ENCODE peak calls at places on chromosomes 5 and 9, in five cellular contexts. W is mammary epithelial cell, C is PC-3, I is HepG2, N is hepatocyte. S is an unnamed sample.

GRCh38 chr9:38172601-38173000 is 103.6 kb upstream of the SHB start:
- DNase-seq in W (no peak), C (no peak), I (no peak), N (no peak), S (no peak)

GRCh38 chr5:133273661-133274596 is 222.1 kb downstream of the HSPA4 start:
- DNase-seq in W (peak), C (peak), I (no peak), N (peak), S (peak)

GRCh38 chr5:127260686-127261085 is 29.9 kb upstream of the MEGF10 start:
- DNase-seq in W (no peak), C (no peak), I (no peak), N (no peak), S (no peak)

GRCh38 chr5:153714732-153715287 is 224.3 kb downstream of the GRIA1 start:
- DNase-seq in W (no peak), C (no peak), I (no peak), N (no peak), S (peak)

GRCh38 chr5:98975682-98976407 is 47.0 kb upstream of the CHD1 start:
- DNase-seq in W (no peak), C (no peak), I (no peak), N (no peak), S (no peak)

GRCh38 chr5:179765400-179765799 is 28.4 kb upstream of the LTC4S start:
- DNase-seq in W (peak), C (peak), I (no peak), N (peak), S (peak)

GRCh38 chr9:21434202-21435014 is 5.8 kb upstream of the IFNA1 start:
- DNase-seq in W (peak), C (peak), I (peak), N (peak), S (peak)

GRCh38 chr9:132986586-132986985 is 8.1 kb downstream of the GFI1B start:
- DNase-seq in W (no peak), C (no peak), I (no peak), N (no peak), S (no peak)

GRCh38 chr9:88657893-88658292 is 122.9 kb downstream of the NXNL2 start:
- DNase-seq in W (no peak), C (no peak), I (no peak), N (no peak), S (no peak)

GRCh38 chr5:41009228-41009627 is 61.9 kb downstream of the MROH2B start:
- DNase-seq in W (peak), C (peak), I (peak), N (no peak), S (no peak)

GRCh38 chr9:115326461-115326860 is 208.5 kb upstream of the TNC start:
- DNase-seq in W (no peak), C (no peak), I (no peak), N (no peak), S (no peak)

GRCh38 chr9:134127065-134127580 is 8.8 kb upstream of the WDR5 start:
- DNase-seq in W (no peak), C (no peak), I (no peak), N (no peak), S (no peak)

GRCh38 chr5:24539625-24540024 is 105.2 kb downstream of the CDH10 start:
- DNase-seq in W (no peak), C (peak), I (no peak), N (peak), S (no peak)

GRCh38 chr5:145925803-145926202 is 10.6 kb upstream of the SH3RF2 start:
- DNase-seq in W (peak), C (no peak), I (no peak), N (no peak), S (peak)

GRCh38 chr9:21709464-21710058 is 92.9 kb upstream of the MTAP start:
- DNase-seq in W (peak), C (peak), I (peak), N (peak), S (no peak)

GRCh38 chr5:151684690-151685361 is 1.9 kb downstream of the SPARC start:
- DNase-seq in W (peak), C (peak), I (no peak), N (peak), S (peak)

GRCh38 chr5:73764586-73764985 is 138.6 kb downstream of the ARHGEF28 start:
- DNase-seq in W (peak), C (peak), I (peak), N (no peak), S (peak)

GRCh38 chr5:41432481-41433253 is 77.7 kb downstream of the PLCXD3 start:
- DNase-seq in W (no peak), C (no peak), I (no peak), N (no peak), S (no peak)

GRCh38 chr9:83511051-83511450 is 27.1 kb downstream of the FRMD3 start:
- DNase-seq in W (peak), C (peak), I (no peak), N (no peak), S (peak)

GRCh38 chr9:100375677-100376076 is 22.9 kb upstream of the TEX10 start:
- DNase-seq in W (no peak), C (no peak), I (peak), N (peak), S (no peak)

GRCh38 chr9:38638881-38639576 is 18.6 kb upstream of the ANKRD18A start:
- DNase-seq in W (no peak), C (peak), I (no peak), N (no peak), S (no peak)

GRCh38 chr5:147534172-147534951 is 24.5 kb upstream of the DPYSL3 start:
- DNase-seq in W (no peak), C (no peak), I (no peak), N (no peak), S (peak)

GRCh38 chr5:130692766-130693165 is 472.3 kb downstream of the HINT1 start:
- DNase-seq in W (no peak), C (peak), I (no peak), N (no peak), S (no peak)

GRCh38 chr5:84603557-84604185 is 219.0 kb upstream of the EDIL3 start:
- DNase-seq in W (peak), C (peak), I (no peak), N (no peak), S (peak)

GRCh38 chr9:135330307-135330631 is 149.3 kb upstream of the PPP1R26 start:
- DNase-seq in W (no peak), C (no peak), I (no peak), N (no peak), S (no peak)

GRCh38 chr5:101838329-101838964 is 457.6 kb downstream of the SLCO4C1 start:
- DNase-seq in W (no peak), C (no peak), I (no peak), N (peak), S (peak)

GRCh38 chr5:59328801-59329296 is 564.7 kb downstream of the PDE4D start:
- DNase-seq in W (peak), C (no peak), I (no peak), N (peak), S (peak)

GRCh38 chr5:131635755-131636479 is 888 bp upstream of the RAPGEF6 start:
- DNase-seq in W (peak), C (no peak), I (no peak), N (peak), S (no peak)

GRCh38 chr9:92496401-92496800 is 14.1 kb upstream of the ASPN start:
- DNase-seq in W (no peak), C (no peak), I (no peak), N (no peak), S (peak)

GRCh38 chr5:83967417-83967816 is 246.8 kb upstream of the HAPLN1 start:
- DNase-seq in W (no peak), C (no peak), I (no peak), N (no peak), S (no peak)

GRCh38 chr9:137580209-137580957 is 1.7 kb upstream of the DPH7 start:
- DNase-seq in W (no peak), C (no peak), I (no peak), N (no peak), S (no peak)

GRCh38 chr5:92641031-92641962 is 939.7 kb downstream of the NR2F1-AS1 start:
- DNase-seq in W (peak), C (peak), I (peak), N (peak), S (peak)

GRCh38 chr9:109771796-109772525 is 8.0 kb upstream of the PALM2AKAP2 start:
- DNase-seq in W (no peak), C (no peak), I (no peak), N (peak), S (peak)

GRCh38 chr9:109482391-109482916 is 15.7 kb downstream of the PTPN3 start:
- DNase-seq in W (no peak), C (no peak), I (no peak), N (no peak), S (peak)

GRCh38 chr5:150438873-150439546 is 10.5 kb downstream of the RPS14 start:
- DNase-seq in W (no peak), C (peak), I (peak), N (peak), S (no peak)

GRCh38 chr9:89011683-89012082 is 20.4 kb downstream of the S1PR3 start:
- DNase-seq in W (peak), C (no peak), I (no peak), N (no peak), S (no peak)

GRCh38 chr9:133113163-133113927 is 7.7 kb downstream of the RALGDS start:
- DNase-seq in W (no peak), C (no peak), I (no peak), N (no peak), S (peak)

GRCh38 chr5:156218364-156219158 is 108.4 kb upstream of the SGCD start:
- DNase-seq in W (no peak), C (no peak), I (no peak), N (no peak), S (no peak)

GRCh38 chr9:124964056-124964455 is 23.2 kb upstream of the GOLGA1 start:
- DNase-seq in W (no peak), C (no peak), I (no peak), N (no peak), S (no peak)

GRCh38 chr9:131562032-131562959 is 17.0 kb downstream of the PRRT1B start:
- DNase-seq in W (peak), C (peak), I (peak), N (no peak), S (peak)

GRCh38 chr5:172186114-172186695 is 1.8 kb downstream of the STK10 start:
- DNase-seq in W (no peak), C (no peak), I (no peak), N (no peak), S (no peak)
- H3K4me2 ChIP-seq in W (peak), C (peak), I (peak), N (peak), S (peak)

DNA sequence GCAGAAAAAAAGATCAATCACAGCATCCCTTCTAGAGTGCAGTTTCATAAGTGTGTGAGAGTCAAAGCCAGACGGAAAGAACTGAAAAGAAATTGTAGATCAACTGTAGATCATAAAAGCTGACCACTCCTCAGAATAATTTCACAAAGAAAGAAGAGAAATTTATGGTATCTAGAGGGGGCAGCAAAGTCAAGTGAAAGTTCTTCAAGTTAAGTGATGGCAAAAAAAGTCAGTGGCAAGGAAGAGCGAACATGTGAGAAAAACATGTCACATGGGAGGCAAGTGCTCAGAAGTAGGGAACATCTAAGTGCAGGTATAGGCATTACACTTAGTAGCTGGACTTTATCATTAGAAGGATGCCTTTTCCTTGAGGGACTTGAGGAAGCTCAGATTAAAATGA is 245.1 kb upstream of the ISL1 start:
- DNase-seq in W (no peak), C (no peak), I (no peak), N (no peak), S (no peak)
- TF ChIP-seq CTCF in W (no peak), C (no peak), I (no peak), N (no peak), S (no peak)

GRCh38 chr9:34592895-34593601 is 3.5 kb upstream of the CNTFR start:
- DNase-seq in W (no peak), C (peak), I (no peak), N (peak), S (no peak)
- TF ChIP-seq EZH2 in W (peak), C (no peak), I (no peak), N (no peak), S (peak)

DNA sequence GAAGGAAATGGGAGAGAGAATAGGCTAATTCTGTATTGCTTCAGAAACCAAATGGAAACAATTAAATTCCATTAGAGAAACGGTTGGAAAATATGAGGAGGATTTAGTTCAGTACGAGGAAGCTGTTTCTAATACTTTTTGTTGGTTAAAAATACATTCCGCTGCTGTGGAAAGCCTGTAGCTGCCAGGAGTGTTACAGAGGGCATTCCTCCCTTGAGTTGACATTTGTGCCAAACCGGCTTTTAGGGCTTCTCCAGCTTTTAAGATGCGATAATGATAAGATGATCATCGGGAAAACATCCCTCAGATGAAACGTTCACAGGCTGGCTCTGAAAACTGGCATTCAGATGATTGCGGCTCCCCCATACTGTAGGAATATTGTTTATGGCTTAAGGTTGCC is 97.9 kb upstream of the ERBIN start:
- DNase-seq in W (no peak), C (no peak), I (no peak), N (no peak), S (peak)
- H3K4me2 ChIP-seq in W (no peak), C (no peak), I (no peak), N (peak), S (no peak)

GRCh38 chr9:72807765-72808445 is 144.9 kb downstream of the ALDH1A1 start:
- DNase-seq in W (peak), C (peak), I (peak), N (no peak), S (no peak)
- TF ChIP-seq CTCF in W (no peak), C (peak), I (peak), N (peak), S (peak)

GRCh38 chr5:54981928-54982327 is 3.5 kb downstream of the ESM1 start:
- DNase-seq in W (no peak), C (no peak), I (no peak), N (no peak), S (no peak)

GRCh38 chr5:54988218-54988617 is 2.8 kb upstream of the ESM1 start:
- DNase-seq in W (no peak), C (no peak), I (no peak), N (no peak), S (no peak)

GRCh38 chr5:54988817-54989216 is 3.4 kb upstream of the ESM1 start:
- DNase-seq in W (no peak), C (no peak), I (no peak), N (no peak), S (no peak)

GRCh38 chr5:54986269-54986654 is 869 bp upstream of the ESM1 start:
- DNase-seq in W (no peak), C (no peak), I (no peak), N (no peak), S (peak)

GRCh38 chr5:54985301-54986268 is at the start of gene ESM1:
- DNase-seq in W (peak), C (peak), I (no peak), N (no peak), S (peak)
- TF ChIP-seq EZH2 in W (no peak), C (no peak), I (no peak), N (no peak), S (no peak)

DNA sequence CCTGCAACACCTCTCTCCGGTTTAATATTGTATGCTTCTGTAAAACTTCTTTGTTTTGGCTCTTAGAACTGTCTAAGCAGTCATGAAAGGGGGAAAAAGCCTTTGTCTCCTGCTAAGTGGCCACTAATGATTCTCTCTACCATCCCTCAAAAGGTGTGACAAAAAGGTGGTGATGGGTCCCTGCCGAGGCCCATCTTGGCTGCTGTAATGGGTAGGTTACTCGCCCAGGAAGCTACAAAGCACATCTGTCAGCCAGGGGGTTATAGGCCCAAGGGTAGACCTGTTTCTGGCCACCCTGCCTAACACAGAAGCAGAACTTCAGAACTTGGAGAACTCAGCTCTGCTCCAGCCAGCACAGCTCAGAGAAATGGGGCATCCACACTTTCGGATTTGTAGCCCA is 1.6 kb downstream of the FAM219A start:
- DNase-seq in W (no peak), C (no peak), I (no peak), N (no peak), S (no peak)
- H3K4me2 ChIP-seq in W (peak), C (peak), I (peak), N (peak), S (peak)